ENCODE peak calls at places on chromosomes 16 and 17, in four cellular contexts. N, O, W and Y are unnamed samples.

GRCh38 chr17:79126139-79126538 is 51.5 kb downstream of the ENGASE start:
- DNase-seq in W (no peak), O (no peak), N (no peak), Y (no peak)

GRCh38 chr16:12271006-12271405 is 294.5 kb downstream of the SNX29 start:
- DNase-seq in N (peak), O (no peak), W (no peak), Y (no peak)

GRCh38 chr17:28911411-28912045 is 8.6 kb upstream of the DHRS13 start:
- DNase-seq in N (no peak), W (no peak), O (no peak), Y (no peak)

GRCh38 chr16:86528061-86528929 is 18.0 kb downstream of the FOXF1 start:
- DNase-seq in W (no peak), N (no peak), O (no peak), Y (no peak)

GRCh38 chr16:48454051-48454450 is 68.8 kb upstream of the SIAH1 start:
- DNase-seq in O (no peak), W (no peak), N (no peak), Y (no peak)

GRCh38 chr17:28744104-28744801 is 442 bp downstream of the TRAF4 start:
- DNase-seq in N (peak), O (no peak), W (no peak), Y (no peak)

GRCh38 chr17:17128476-17129075 is 77.6 kb downstream of the PLD6 start:
- DNase-seq in O (no peak), N (no peak), W (no peak), Y (no peak)

GRCh38 chr17:51607512-51607911 is 347.2 kb downstream of the UTP18 start:
- DNase-seq in W (no peak), O (no peak), N (no peak), Y (no peak)

GRCh38 chr17:79970576-79971068 is 65.0 kb downstream of the TBC1D16 start:
- DNase-seq in W (no peak), O (no peak), N (peak), Y (no peak)